ENCODE peak calls at places on chromosomes 4 and X, in five cellular contexts. S, V, Y, M and B are unnamed samples.

GRCh38 chrX:8484360-8484759 is 19.7 kb downstream of the VCX3B start:
- DNase-seq in Y (no peak), V (no peak), M (no peak), S (no peak), B (no peak)

GRCh38 chrX:39492495-39493162 is 605.1 kb downstream of the BCOR start:
- DNase-seq in S (no peak), Y (no peak), M (peak; percentile 44), V (no peak), B (no peak)

GRCh38 chr4:101682946-101683345 is 107.6 kb upstream of the BANK1 start:
- DNase-seq in M (no peak), Y (no peak), S (no peak), V (no peak), B (no peak)

GRCh38 chr4:67522851-67523671 is 22.2 kb downstream of the CENPC start:
- DNase-seq in Y (no peak), S (no peak), V (peak; percentile 89), M (no peak), B (peak; percentile 81)

GRCh38 chr4:97404876-97405523 is 738.3 kb downstream of the STPG2 start:
- DNase-seq in S (no peak), Y (no peak), M (no peak), V (no peak), B (no peak)

GRCh38 chrX:84047339-84047738 is 140.7 kb downstream of the RPS6KA6 start:
- DNase-seq in Y (no peak), S (no peak), V (no peak), M (no peak), B (no peak)

GRCh38 chrX:74514384-74514783 is 93.1 kb downstream of the SLC16A2 start:
- DNase-seq in S (no peak), M (no peak), Y (no peak), V (peak; percentile 45), B (no peak)

GRCh38 chrX:119694601-119695534 is 1.9 kb upstream of the SEPTIN6 start:
- DNase-seq in M (no peak), V (no peak), S (no peak), Y (peak; percentile 70), B (no peak)

GRCh38 chr4:2958446-2958845 is 4.8 kb downstream of the NOP14 start:
- DNase-seq in V (no peak), S (no peak), M (no peak), Y (no peak), B (no peak)

GRCh38 chr4:5137927-5138326 is 86.6 kb downstream of the STK32B start:
- DNase-seq in M (no peak), Y (no peak), S (no peak), V (no peak), B (no peak)

GRCh38 chr4:183905081-183905592 is at the start of gene STOX2:
- DNase-seq in V (peak; percentile 64), Y (peak; percentile 80), S (no peak), M (peak; percentile 68), B (peak; percentile 14)

GRCh38 chr4:176319704-176320339 is at the start of gene SPCS3:
- DNase-seq in M (peak; percentile 96), S (peak; percentile 93), V (peak; percentile 97), Y (peak; percentile 98), B (peak; percentile 95)

GRCh38 chrX:53682885-53683555 is 3.5 kb downstream of the HUWE1 start:
- DNase-seq in M (peak; percentile 44), V (peak; percentile 59), Y (peak; percentile 65), S (peak; percentile 37), B (peak; percentile 65)

GRCh38 chr4:81314897-81315470 is 100.0 kb upstream of the PRKG2 start:
- DNase-seq in Y (no peak), S (no peak), M (no peak), V (peak; percentile 60), B (no peak)

GRCh38 chr4:189177130-189177529 is 763.5 kb upstream of the FRG1 start:
- DNase-seq in M (no peak), V (no peak), Y (no peak), S (no peak), B (no peak)

GRCh38 chrX:133294126-133294525 is 76.0 kb upstream of the TFDP3 start:
- DNase-seq in V (no peak), Y (no peak), M (no peak), S (no peak), B (no peak)

GRCh38 chr4:125658773-125659172 is 344.0 kb downstream of the FAT4 start:
- DNase-seq in Y (no peak), V (no peak), M (no peak), S (no peak), B (no peak)

GRCh38 chrX:80879916-80880315 is 70.2 kb upstream of the BRWD3 start:
- DNase-seq in M (no peak), Y (no peak), V (no peak), S (no peak), B (no peak)

GRCh38 chr4:55138367-55138766 is 13.0 kb upstream of the KDR start:
- DNase-seq in V (no peak), M (no peak), S (no peak), Y (no peak), B (no peak)

GRCh38 chr4:31655328-31655727 is 935.2 kb downstream of the PCDH7 start:
- DNase-seq in Y (no peak), M (no peak), V (peak; percentile 25), S (no peak), B (no peak)

GRCh38 chr4:168409089-168409801 is 71.0 kb downstream of the DDX60L start:
- DNase-seq in V (peak; percentile 34), S (no peak), Y (no peak), M (no peak), B (no peak)

GRCh38 chr4:184612089-184612488 is 37.2 kb downstream of the CASP3 start:
- DNase-seq in M (no peak), Y (no peak), S (no peak), V (no peak), B (no peak)

GRCh38 chr4:142353149-142353738 is 492.9 kb downstream of the INPP4B start:
- DNase-seq in V (peak; percentile 81), S (no peak), M (peak; percentile 22), Y (no peak), B (no peak)

GRCh38 chr4:7890635-7891393 is 48.8 kb downstream of the AFAP1 start:
- DNase-seq in V (peak; percentile 71), S (no peak), Y (no peak), M (no peak), B (no peak)

GRCh38 chr4:184201179-184201578 is 16.5 kb downstream of the ENPP6 start:
- DNase-seq in Y (no peak), S (no peak), V (no peak), M (no peak), B (no peak)

GRCh38 chr4:156194896-156195295 is 241.2 kb upstream of the CTSO start:
- DNase-seq in S (no peak), V (no peak), Y (no peak), M (no peak), B (no peak)

GRCh38 chr4:88158360-88159136 is at the start of gene ABCG2:
- DNase-seq in V (peak; percentile 49), M (no peak), S (peak; percentile 16), Y (no peak), B (no peak)

GRCh38 chrX:150361070-150361776 is 1.9 kb upstream of the MAMLD1 start:
- DNase-seq in S (no peak), Y (no peak), V (no peak), M (no peak), B (no peak)

GRCh38 chr4:10346023-10346422 is 111.2 kb downstream of the ZNF518B start:
- DNase-seq in S (no peak), V (peak; percentile 52), Y (no peak), M (no peak), B (no peak)

GRCh38 chr4:187149229-187149628 is 425.6 kb upstream of the FAT1 start:
- DNase-seq in M (no peak), V (no peak), Y (no peak), S (no peak), B (no peak)

GRCh38 chr4:133320576-133321170 is 171.6 kb downstream of the PCDH10 start:
- DNase-seq in Y (no peak), M (no peak), V (peak; percentile 56), S (no peak), B (peak; percentile 0)

GRCh38 chr4:8427761-8428287 is 12.7 kb downstream of the ACOX3 start:
- DNase-seq in S (no peak), V (peak; percentile 57), Y (peak; percentile 76), M (no peak), B (peak; percentile 57)

DNA sequence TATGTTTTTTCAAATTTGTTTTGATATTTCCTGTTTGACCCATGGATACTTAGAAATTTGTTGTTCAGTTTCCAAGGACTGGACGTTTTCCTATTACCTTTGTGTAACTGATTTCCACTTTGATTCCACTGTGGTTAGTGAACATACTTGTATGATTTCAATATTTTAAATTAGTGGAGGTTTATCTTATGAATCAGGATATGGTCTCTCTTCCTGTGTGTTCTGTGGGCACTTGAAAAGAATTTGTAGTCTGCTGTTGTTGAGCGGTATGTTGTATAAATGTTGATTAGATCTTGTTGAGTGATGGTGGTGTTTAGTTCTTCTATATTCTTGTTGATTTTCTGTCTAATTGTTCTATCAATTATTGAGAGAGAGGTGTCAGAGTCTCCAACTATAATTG is 21.2 kb upstream of the LAMTOR3 start:
- DNase-seq in V (no peak), Y (no peak), M (no peak), S (no peak), B (no peak)
- H3K27ac ChIP-seq in V (no peak overlapping the region), Y (no peak overlapping the region), M (no peak overlapping the region), S (no peak overlapping the region), B (peak overlapping the region; percentile 21)

GRCh38 chrX:71128166-71128833 is 9.9 kb downstream of the MED12 start:
- DNase-seq in Y (no peak), S (no peak), M (no peak), V (peak; percentile 2), B (no peak)
- H3K9me3 ChIP-seq in Y (no peaks in the 10 kb centered on the region), S (no peaks in the 10 kb centered on the region), M (no peaks in the 10 kb centered on the region), V (no peaks in the 10 kb centered on the region), B (no peaks in the 10 kb centered on the region)

GRCh38 chr4:76905521-76905920 is 7.6 kb upstream of the SOWAHB start:
- DNase-seq in S (no peak), Y (no peak), V (peak; percentile 53), M (no peak), B (no peak)

GRCh38 chr4:76898385-76898692 is 395 bp upstream of the SOWAHB start:
- DNase-seq in M (no peak), S (no peak), V (no peak), Y (no peak), B (no peak)

GRCh38 chr4:76898949-76899640 is 1.2 kb upstream of the SOWAHB start:
- DNase-seq in S (no peak), V (no peak), M (no peak), Y (no peak), B (no peak)

GRCh38 chr4:76904646-76905190 is 6.8 kb upstream of the SOWAHB start:
- DNase-seq in M (no peak), S (no peak), Y (no peak), V (no peak), B (no peak)

GRCh38 chr4:76902233-76902890 is 4.4 kb upstream of the SOWAHB start:
- DNase-seq in V (no peak), Y (no peak), S (no peak), M (no peak), B (no peak)
- H3K4me3 ChIP-seq in V (no peak overlapping the region), Y (no peak overlapping the region), S (no peak overlapping the region), M (no peak overlapping the region), B (no peak overlapping the region)

GRCh38 chrX:129617420-129617819 is 37.3 kb downstream of the APLN start:
- DNase-seq in S (no peak), M (no peak), Y (no peak), V (no peak), B (no peak)

GRCh38 chrX:129618997-129619396 is 35.8 kb downstream of the APLN start:
- DNase-seq in S (no peak), Y (no peak), V (peak; percentile 17), M (no peak), B (no peak)

GRCh38 chrX:129626026-129626425 is 28.7 kb downstream of the APLN start:
- DNase-seq in S (no peak), M (no peak), V (peak; percentile 25), Y (no peak), B (peak; percentile 18)

GRCh38 chrX:129622757-129623301 is 31.9 kb downstream of the APLN start:
- DNase-seq in V (peak; percentile 95), Y (peak; percentile 14), M (no peak), S (no peak), B (no peak)
- H3K27ac ChIP-seq in V (no peak overlapping the region), Y (no peak overlapping the region), M (no peak overlapping the region), S (no peak overlapping the region), B (no peak overlapping the region)